ENCODE peak calls at places on chromosomes 12 and 14, in eight cellular contexts. One of them, this sample, is unnamed.

GRCh38 chr14:53458368-53458814 is 305.3 kb upstream of the DDHD1 start:
- DNase-seq in HFFc6: peak
- DNase-seq in COR-L47: no peak
- DNase-seq in osteocyte: no peak
- DNase-seq in HEK293T: no peak
- DNase-seq in stomach: no peak
- DNase-seq in NCI-H2107: no peak
- DNase-seq in fibroblast of the conjunctiva: no peak
- DNase-seq in this sample: no peak

GRCh38 chr12:109762673-109763191 is 49.1 kb downstream of the FAM222A start:
- DNase-seq in HFFc6: no peak
- DNase-seq in COR-L47: no peak
- DNase-seq in osteocyte: no peak
- DNase-seq in HEK293T: no peak
- DNase-seq in stomach: peak
- DNase-seq in NCI-H2107: no peak
- DNase-seq in fibroblast of the conjunctiva: no peak
- DNase-seq in this sample: peak

GRCh38 chr12:107223816-107224215 is 130.5 kb upstream of the CRY1 start:
- DNase-seq in HFFc6: no peak
- DNase-seq in COR-L47: no peak
- DNase-seq in osteocyte: no peak
- DNase-seq in HEK293T: no peak
- DNase-seq in stomach: no peak
- DNase-seq in NCI-H2107: no peak
- DNase-seq in fibroblast of the conjunctiva: no peak
- DNase-seq in this sample: no peak

GRCh38 chr12:93448796-93449195 is 7.0 kb upstream of the UBE2N start:
- DNase-seq in HFFc6: no peak
- DNase-seq in COR-L47: no peak
- DNase-seq in osteocyte: no peak
- DNase-seq in HEK293T: no peak
- DNase-seq in stomach: peak
- DNase-seq in NCI-H2107: no peak
- DNase-seq in fibroblast of the conjunctiva: no peak
- DNase-seq in this sample: no peak

GRCh38 chr12:88303335-88303734 is 161.2 kb downstream of the TMTC3 start:
- DNase-seq in HFFc6: no peak
- DNase-seq in COR-L47: peak
- DNase-seq in osteocyte: no peak
- DNase-seq in HEK293T: no peak
- DNase-seq in stomach: no peak
- DNase-seq in NCI-H2107: no peak
- DNase-seq in fibroblast of the conjunctiva: no peak
- DNase-seq in this sample: no peak

GRCh38 chr12:103053089-103053488 is 95.6 kb downstream of the ASCL1 start:
- DNase-seq in HFFc6: no peak
- DNase-seq in COR-L47: no peak
- DNase-seq in osteocyte: no peak
- DNase-seq in HEK293T: no peak
- DNase-seq in stomach: no peak
- DNase-seq in NCI-H2107: no peak
- DNase-seq in fibroblast of the conjunctiva: no peak
- DNase-seq in this sample: no peak

GRCh38 chr12:67855103-67855502 is 134.1 kb upstream of the IFNG-AS1 start:
- DNase-seq in HFFc6: no peak
- DNase-seq in COR-L47: no peak
- DNase-seq in osteocyte: no peak
- DNase-seq in HEK293T: no peak
- DNase-seq in stomach: no peak
- DNase-seq in NCI-H2107: no peak
- DNase-seq in fibroblast of the conjunctiva: no peak
- DNase-seq in this sample: no peak

GRCh38 chr12:68368332-68368731 is 36.2 kb upstream of the MDM1 start:
- DNase-seq in HFFc6: no peak
- DNase-seq in COR-L47: no peak
- DNase-seq in osteocyte: no peak
- DNase-seq in HEK293T: no peak
- DNase-seq in stomach: no peak
- DNase-seq in NCI-H2107: no peak
- DNase-seq in fibroblast of the conjunctiva: peak
- DNase-seq in this sample: no peak

GRCh38 chr12:113262710-113263109 is 41.4 kb downstream of the TPCN1 start:
- DNase-seq in HFFc6: no peak
- DNase-seq in COR-L47: no peak
- DNase-seq in osteocyte: no peak
- DNase-seq in HEK293T: no peak
- DNase-seq in stomach: no peak
- DNase-seq in NCI-H2107: no peak
- DNase-seq in fibroblast of the conjunctiva: peak
- DNase-seq in this sample: no peak

GRCh38 chr12:122265433-122265832 is 861 bp downstream of the VPS33A start:
- DNase-seq in HFFc6: peak
- DNase-seq in COR-L47: no peak
- DNase-seq in osteocyte: no peak
- DNase-seq in HEK293T: no peak
- DNase-seq in stomach: no peak
- DNase-seq in NCI-H2107: no peak
- DNase-seq in fibroblast of the conjunctiva: no peak
- DNase-seq in this sample: no peak

GRCh38 chr14:54893151-54893760 is 9.4 kb downstream of the GCH1 start:
- DNase-seq in HFFc6: peak
- DNase-seq in COR-L47: peak
- DNase-seq in osteocyte: no peak
- DNase-seq in HEK293T: peak
- DNase-seq in stomach: no peak
- DNase-seq in NCI-H2107: peak
- DNase-seq in fibroblast of the conjunctiva: no peak
- DNase-seq in this sample: peak

GRCh38 chr12:82781288-82782078 is 94.8 kb downstream of the TMTC2 start:
- DNase-seq in HFFc6: no peak
- DNase-seq in COR-L47: no peak
- DNase-seq in osteocyte: no peak
- DNase-seq in HEK293T: no peak
- DNase-seq in stomach: no peak
- DNase-seq in NCI-H2107: no peak
- DNase-seq in fibroblast of the conjunctiva: no peak
- DNase-seq in this sample: no peak

GRCh38 chr12:116919247-116919671 is 8.5 kb downstream of the FBXW8 start:
- DNase-seq in HFFc6: no peak
- DNase-seq in COR-L47: no peak
- DNase-seq in osteocyte: no peak
- DNase-seq in HEK293T: no peak
- DNase-seq in stomach: no peak
- DNase-seq in NCI-H2107: no peak
- DNase-seq in fibroblast of the conjunctiva: no peak
- DNase-seq in this sample: no peak

GRCh38 chr14:100017578-100017977 is 47.6 kb upstream of the EVL start:
- DNase-seq in HFFc6: no peak
- DNase-seq in COR-L47: no peak
- DNase-seq in osteocyte: no peak
- DNase-seq in HEK293T: no peak
- DNase-seq in stomach: no peak
- DNase-seq in NCI-H2107: no peak
- DNase-seq in fibroblast of the conjunctiva: no peak
- DNase-seq in this sample: no peak

GRCh38 chr14:74608959-74609611 is 3.0 kb downstream of the LTBP2 start:
- DNase-seq in HFFc6: peak
- DNase-seq in COR-L47: peak
- DNase-seq in osteocyte: peak
- DNase-seq in HEK293T: peak
- DNase-seq in stomach: peak
- DNase-seq in NCI-H2107: peak
- DNase-seq in fibroblast of the conjunctiva: peak
- DNase-seq in this sample: peak

GRCh38 chr12:20411309-20411708 is 43.0 kb downstream of the PDE3A start:
- DNase-seq in HFFc6: no peak
- DNase-seq in COR-L47: no peak
- DNase-seq in osteocyte: no peak
- DNase-seq in HEK293T: no peak
- DNase-seq in stomach: no peak
- DNase-seq in NCI-H2107: no peak
- DNase-seq in fibroblast of the conjunctiva: no peak
- DNase-seq in this sample: no peak

GRCh38 chr14:77495354-77495753 is 3.3 kb downstream of the ISM2 start:
- DNase-seq in HFFc6: no peak
- DNase-seq in COR-L47: no peak
- DNase-seq in osteocyte: no peak
- DNase-seq in HEK293T: no peak
- DNase-seq in stomach: no peak
- DNase-seq in NCI-H2107: no peak
- DNase-seq in fibroblast of the conjunctiva: no peak
- DNase-seq in this sample: no peak

GRCh38 chr12:5200276-5201087 is 156.8 kb downstream of the KCNA5 start:
- DNase-seq in HFFc6: peak
- DNase-seq in COR-L47: peak
- DNase-seq in osteocyte: no peak
- DNase-seq in HEK293T: peak
- DNase-seq in stomach: peak
- DNase-seq in NCI-H2107: peak
- DNase-seq in fibroblast of the conjunctiva: no peak
- DNase-seq in this sample: peak

GRCh38 chr12:53805067-53805466 is 53.3 kb upstream of the CISTR start:
- DNase-seq in HFFc6: no peak
- DNase-seq in COR-L47: no peak
- DNase-seq in osteocyte: no peak
- DNase-seq in HEK293T: no peak
- DNase-seq in stomach: no peak
- DNase-seq in NCI-H2107: no peak
- DNase-seq in fibroblast of the conjunctiva: no peak
- DNase-seq in this sample: no peak

GRCh38 chr12:42484996-42485395 is 104.5 kb downstream of the PRICKLE1 start:
- DNase-seq in HFFc6: no peak
- DNase-seq in COR-L47: no peak
- DNase-seq in osteocyte: no peak
- DNase-seq in HEK293T: no peak
- DNase-seq in stomach: no peak
- DNase-seq in NCI-H2107: no peak
- DNase-seq in fibroblast of the conjunctiva: no peak
- DNase-seq in this sample: no peak

GRCh38 chr14:36848213-36848612 is 186.6 kb downstream of the PAX9 start:
- DNase-seq in HFFc6: no peak
- DNase-seq in COR-L47: no peak
- DNase-seq in osteocyte: no peak
- DNase-seq in HEK293T: no peak
- DNase-seq in stomach: no peak
- DNase-seq in NCI-H2107: no peak
- DNase-seq in fibroblast of the conjunctiva: no peak
- DNase-seq in this sample: no peak

GRCh38 chr12:105321125-105321524 is 9.4 kb upstream of the C12orf75 start:
- DNase-seq in HFFc6: no peak
- DNase-seq in COR-L47: no peak
- DNase-seq in osteocyte: no peak
- DNase-seq in HEK293T: no peak
- DNase-seq in stomach: no peak
- DNase-seq in NCI-H2107: no peak
- DNase-seq in fibroblast of the conjunctiva: no peak
- DNase-seq in this sample: no peak

GRCh38 chr12:127809236-127809635 is 457.7 kb upstream of the TMEM132C start:
- DNase-seq in HFFc6: peak
- DNase-seq in COR-L47: no peak
- DNase-seq in osteocyte: no peak
- DNase-seq in HEK293T: no peak
- DNase-seq in stomach: no peak
- DNase-seq in NCI-H2107: no peak
- DNase-seq in fibroblast of the conjunctiva: peak
- DNase-seq in this sample: no peak

GRCh38 chr12:127280393-127281275 is 986.3 kb upstream of the TMEM132C start:
- DNase-seq in HFFc6: no peak
- DNase-seq in COR-L47: no peak
- DNase-seq in osteocyte: no peak
- DNase-seq in HEK293T: peak
- DNase-seq in stomach: peak
- DNase-seq in NCI-H2107: no peak
- DNase-seq in fibroblast of the conjunctiva: no peak
- DNase-seq in this sample: peak

GRCh38 chr14:89276424-89276975 is 140.5 kb downstream of the FOXN3 start:
- DNase-seq in HFFc6: no peak
- DNase-seq in COR-L47: no peak
- DNase-seq in osteocyte: no peak
- DNase-seq in HEK293T: no peak
- DNase-seq in stomach: no peak
- DNase-seq in NCI-H2107: no peak
- DNase-seq in fibroblast of the conjunctiva: no peak
- DNase-seq in this sample: no peak

GRCh38 chr12:38417101-38417500 is 100.5 kb downstream of the ALG10B start:
- DNase-seq in HFFc6: no peak
- DNase-seq in COR-L47: no peak
- DNase-seq in osteocyte: no peak
- DNase-seq in HEK293T: no peak
- DNase-seq in stomach: no peak
- DNase-seq in NCI-H2107: no peak
- DNase-seq in fibroblast of the conjunctiva: no peak
- DNase-seq in this sample: no peak

GRCh38 chr12:105978686-105979085 is 160.1 kb downstream of the NUAK1 start:
- DNase-seq in HFFc6: no peak
- DNase-seq in COR-L47: no peak
- DNase-seq in osteocyte: no peak
- DNase-seq in HEK293T: no peak
- DNase-seq in stomach: no peak
- DNase-seq in NCI-H2107: no peak
- DNase-seq in fibroblast of the conjunctiva: no peak
- DNase-seq in this sample: no peak

GRCh38 chr14:99395904-99396530 is 84.6 kb downstream of the SETD3 start:
- DNase-seq in HFFc6: no peak
- DNase-seq in COR-L47: peak
- DNase-seq in osteocyte: no peak
- DNase-seq in HEK293T: no peak
- DNase-seq in stomach: peak
- DNase-seq in NCI-H2107: peak
- DNase-seq in fibroblast of the conjunctiva: no peak
- DNase-seq in this sample: no peak